ENCODE peak calls at places on chromosomes 16 and 17, in seven cellular contexts. X, E, A, L, R, J and S are unnamed samples.

GRCh38 chr17:83068641-83069570 is 10.5 kb upstream of the METRNL start:
- DNase-seq in X (no peak), A (no peak), L (no peak), R (no peak), J (no peak), E (no peak), S (no peak)

GRCh38 chr16:84643677-84644076 is 4.6 kb upstream of the KLHL36 start:
- DNase-seq in J (no peak), L (no peak), R (peak), E (no peak), X (no peak), A (no peak), S (peak)

GRCh38 chr16:68265078-68265925 is 976 bp downstream of the SLC7A6 start:
- DNase-seq in J (peak), L (peak), E (peak), A (peak), R (peak), X (peak), S (peak)

GRCh38 chr16:87419971-87420370 is 27.8 kb downstream of the MAP1LC3B start:
- DNase-seq in R (no peak), E (no peak), A (no peak), L (no peak), J (no peak), X (no peak), S (no peak)

GRCh38 chr16:25859645-25860044 is 167.9 kb downstream of the HS3ST4 start:
- DNase-seq in E (no peak), J (no peak), L (no peak), X (no peak), A (no peak), R (no peak), S (no peak)

GRCh38 chr16:12245923-12246290 is 269.4 kb downstream of the SNX29 start:
- DNase-seq in L (no peak), A (no peak), R (no peak), J (no peak), E (no peak), X (no peak), S (no peak)

GRCh38 chr17:41784207-41784744 is 2.2 kb downstream of the JUP start:
- DNase-seq in R (peak), J (peak), L (peak), X (peak), E (no peak), A (no peak), S (peak)

GRCh38 chr17:968812-969766 is 10.5 kb downstream of the NXN start:
- DNase-seq in E (no peak), J (peak), L (no peak), R (peak), X (no peak), A (no peak), S (peak)

GRCh38 chr17:5282639-5283217 is 644 bp downstream of the RABEP1 start:
- DNase-seq in R (peak), L (peak), X (peak), E (peak), J (peak), A (peak), S (no peak)

GRCh38 chr17:78992542-78993212 is 13.0 kb upstream of the LGALS3BP start:
- DNase-seq in E (no peak), X (no peak), A (no peak), L (no peak), J (no peak), R (no peak), S (no peak)